ENCODE peak calls at places on chromosomes 6 and 20, in eight cellular contexts. Q is IMR-90; C is transverse colon; B is effector memory CD4-positive, alpha-beta T cell; W is CD8-positive, alpha-beta T cell; Y is HCT116; Z is ovary; G is thoracic aorta. U is an unnamed sample.
A peak's percentile ranks its signal among the peaks of the same experiment; 100 is the strongest.

GRCh38 chr6:1625352-1625773 is 15.6 kb downstream of the FOXC1 start:
- DNase-seq in Z (no peak), Q (peak; percentile 27), W (no peak), C (no peak), Y (no peak), G (no peak), B (no peak), U (no peak)

GRCh38 chr20:22342410-22342809 is 242.0 kb downstream of the FOXA2 start:
- DNase-seq in Q (no peak), C (no peak), G (no peak), W (no peak), B (no peak), Z (no peak), Y (no peak), U (no peak)

GRCh38 chr6:52390361-52390727 is 28.4 kb downstream of the PAQR8 start:
- DNase-seq in B (peak; percentile 60), Q (peak; percentile 73), Z (no peak), W (peak; percentile 38), C (no peak), Y (peak; percentile 45), G (no peak), U (no peak)

GRCh38 chr20:58993332-58994248 is 12.5 kb downstream of the NELFCD start:
- DNase-seq in B (no peak), Z (no peak), Y (no peak), W (no peak), C (no peak), Q (no peak), G (no peak), U (no peak)

GRCh38 chr6:72922401-72922800 is 300.5 kb downstream of the KCNQ5 start:
- DNase-seq in C (no peak), Q (peak; percentile 23), Y (no peak), G (no peak), Z (no peak), W (no peak), B (no peak), U (no peak)

GRCh38 chr6:33207569-33208088 is 671 bp upstream of the RING1 start:
- DNase-seq in W (no peak), Y (no peak), Q (peak; percentile 43), Z (peak; percentile 81), B (no peak), C (peak; percentile 65), G (no peak), U (peak; percentile 77)

GRCh38 chr6:149939909-149940672 is 1.7 kb upstream of the ULBP2 start:
- DNase-seq in G (no peak), Q (no peak), C (no peak), Z (no peak), B (no peak), W (no peak), Y (no peak), U (no peak)

GRCh38 chr20:49699200-49699992 is 14.3 kb downstream of the B4GALT5 start:
- DNase-seq in W (no peak), Z (no peak), B (no peak), Q (peak; percentile 67), Y (no peak), C (no peak), G (no peak), U (no peak)

GRCh38 chr6:16819752-16820151 is 58.5 kb upstream of the ATXN1 start:
- DNase-seq in C (no peak), Q (peak; percentile 30), G (no peak), B (no peak), Z (no peak), Y (no peak), W (no peak), U (no peak)

GRCh38 chr20:61810709-61811565 is 254.7 kb downstream of the TAF4 start:
- DNase-seq in B (no peak), W (no peak), C (no peak), Z (no peak), G (no peak), Y (no peak), Q (no peak), U (no peak)

GRCh38 chr6:127131772-127132171 is 13.3 kb downstream of the RSPO3 start:
- DNase-seq in Q (no peak), C (no peak), Z (no peak), G (no peak), W (no peak), B (no peak), Y (no peak), U (no peak)

GRCh38 chr6:154358019-154358545 is 1.5 kb upstream of the IPCEF1 start:
- DNase-seq in Z (no peak), Y (no peak), C (no peak), W (no peak), G (no peak), B (no peak), Q (peak; percentile 31), U (no peak)

GRCh38 chr6:22313796-22314195 is 17.0 kb upstream of the PRL start:
- DNase-seq in Y (no peak), Q (no peak), C (no peak), B (no peak), G (no peak), W (no peak), Z (no peak), U (no peak)

GRCh38 chr6:55918639-55919038 is 43.2 kb upstream of the BMP5 start:
- DNase-seq in Z (no peak), Q (peak; percentile 79), G (no peak), W (no peak), B (no peak), Y (no peak), C (no peak), U (no peak)

GRCh38 chr6:72386324-72386723 is 235.5 kb upstream of the KCNQ5 start:
- DNase-seq in Q (peak; percentile 15), W (no peak), C (no peak), B (no peak), G (no peak), Y (no peak), Z (no peak), U (no peak)

GRCh38 chr6:28134015-28134414 is 7.7 kb upstream of the ZKSCAN8 start:
- DNase-seq in G (no peak), Q (peak; percentile 52), Z (no peak), C (no peak), B (no peak), W (no peak), Y (peak; percentile 29), U (peak; percentile 35)

GRCh38 chr20:4853004-4853403 is 131.3 kb downstream of the PRND start:
- DNase-seq in Q (no peak), Y (no peak), G (no peak), C (no peak), W (no peak), Z (no peak), B (no peak), U (no peak)

DNA sequence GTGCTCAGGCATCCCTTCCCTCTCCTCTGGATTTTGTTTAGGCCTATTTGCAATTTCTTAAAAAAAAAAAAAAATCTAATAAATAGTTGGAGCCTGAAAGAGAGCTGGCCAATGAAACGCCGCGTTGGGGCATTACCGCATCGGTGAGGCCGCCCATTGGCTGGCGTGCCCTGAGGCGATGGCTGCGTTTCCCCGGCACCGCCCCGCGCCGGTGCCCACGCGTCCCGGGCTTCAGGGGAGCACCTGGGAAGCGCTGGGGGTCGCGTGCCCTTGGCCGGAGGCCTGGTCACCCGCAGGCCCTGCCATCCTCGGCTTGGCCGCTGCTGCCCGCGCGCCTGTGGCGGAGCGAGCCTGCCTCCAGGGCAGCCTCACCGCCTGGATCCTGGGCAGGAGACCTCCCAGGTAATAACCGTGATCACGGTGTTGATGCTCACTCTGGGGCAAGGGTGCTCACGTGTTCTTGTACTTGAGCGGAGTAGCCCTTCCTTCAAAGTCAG is 155.4 kb downstream of the NRN1 start:
- DNase-seq in C (peak; percentile 66), Z (no peak), B (peak; percentile 60), G (no peak), W (peak; percentile 56), Q (no peak), Y (no peak), U (peak; percentile 82)
- H3K4me1 ChIP-seq in C (no peaks in the 10 kb centered on the region), Z (no peaks in the 10 kb centered on the region), B (peaks cover 3% of the 10 kb centered on the region), G (no peaks in the 10 kb centered on the region), W (peaks cover 12% of the 10 kb centered on the region), Q (no peaks in the 10 kb centered on the region), Y (no peaks in the 10 kb centered on the region), U (no peaks in the 10 kb centered on the region)

DNA sequence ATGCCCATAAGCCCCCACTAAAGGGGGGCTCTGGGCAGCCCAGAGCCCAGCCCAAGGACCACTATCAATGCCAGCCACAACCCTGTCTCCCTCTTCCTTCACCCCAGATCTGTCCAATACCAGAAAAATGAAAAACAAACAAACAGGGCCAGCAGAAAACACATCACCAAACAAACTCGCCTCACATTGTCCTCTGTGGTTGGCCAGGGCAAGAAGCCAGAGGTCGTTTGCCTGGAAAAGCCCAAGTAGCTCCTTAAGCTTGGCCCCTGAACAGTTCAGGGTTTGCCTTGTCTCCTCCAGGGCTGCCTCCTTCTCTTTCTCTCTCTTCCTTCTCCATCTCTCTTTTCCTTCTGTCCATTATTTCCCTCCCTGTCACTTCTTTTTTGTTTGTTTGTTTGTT is 10.1 kb upstream of the SCUBE3 start:
- DNase-seq in B (no peak), G (no peak), Y (no peak), Z (no peak), C (no peak), Q (no peak), W (no peak), U (no peak)
- H3K4me1 ChIP-seq in B (no peaks in the 10 kb centered on the region), G (no peaks in the 10 kb centered on the region), Y (no peaks in the 10 kb centered on the region), Z (no peaks in the 10 kb centered on the region), C (peaks cover 3% of the 10 kb centered on the region), Q (peaks cover 7% of the 10 kb centered on the region), W (no peaks in the 10 kb centered on the region), U (no peaks in the 10 kb centered on the region)

DNA sequence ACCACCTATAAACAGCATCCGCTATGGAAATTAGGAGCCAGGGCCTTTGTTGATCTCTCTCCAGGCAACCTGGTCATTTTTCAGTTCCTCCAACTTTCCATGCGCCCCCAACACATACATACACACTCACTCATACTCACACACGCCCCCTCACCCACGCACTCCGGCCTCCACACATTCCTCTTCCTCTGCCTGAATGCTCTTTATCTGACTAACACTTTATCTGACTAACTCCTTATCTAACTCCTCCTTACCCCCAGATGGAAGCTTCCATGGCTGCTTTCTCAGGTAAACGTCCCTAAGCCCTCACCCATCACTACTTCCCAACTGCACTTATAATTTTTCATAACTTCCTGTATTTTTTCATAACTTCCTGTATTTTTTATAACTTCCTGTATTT is 17.4 kb downstream of the CASS4 start:
- DNase-seq in Z (no peak), Y (no peak), C (no peak), W (no peak), B (no peak), Q (peak; percentile 94), G (no peak), U (no peak)
- H3K4me1 ChIP-seq in Z (no peaks in the 10 kb centered on the region), Y (no peaks in the 10 kb centered on the region), C (no peaks in the 10 kb centered on the region), W (peaks cover 46% of the 10 kb centered on the region), B (peaks cover 16% of the 10 kb centered on the region), Q (peaks cover 42% of the 10 kb centered on the region), G (no peaks in the 10 kb centered on the region), U (no peaks in the 10 kb centered on the region)

DNA sequence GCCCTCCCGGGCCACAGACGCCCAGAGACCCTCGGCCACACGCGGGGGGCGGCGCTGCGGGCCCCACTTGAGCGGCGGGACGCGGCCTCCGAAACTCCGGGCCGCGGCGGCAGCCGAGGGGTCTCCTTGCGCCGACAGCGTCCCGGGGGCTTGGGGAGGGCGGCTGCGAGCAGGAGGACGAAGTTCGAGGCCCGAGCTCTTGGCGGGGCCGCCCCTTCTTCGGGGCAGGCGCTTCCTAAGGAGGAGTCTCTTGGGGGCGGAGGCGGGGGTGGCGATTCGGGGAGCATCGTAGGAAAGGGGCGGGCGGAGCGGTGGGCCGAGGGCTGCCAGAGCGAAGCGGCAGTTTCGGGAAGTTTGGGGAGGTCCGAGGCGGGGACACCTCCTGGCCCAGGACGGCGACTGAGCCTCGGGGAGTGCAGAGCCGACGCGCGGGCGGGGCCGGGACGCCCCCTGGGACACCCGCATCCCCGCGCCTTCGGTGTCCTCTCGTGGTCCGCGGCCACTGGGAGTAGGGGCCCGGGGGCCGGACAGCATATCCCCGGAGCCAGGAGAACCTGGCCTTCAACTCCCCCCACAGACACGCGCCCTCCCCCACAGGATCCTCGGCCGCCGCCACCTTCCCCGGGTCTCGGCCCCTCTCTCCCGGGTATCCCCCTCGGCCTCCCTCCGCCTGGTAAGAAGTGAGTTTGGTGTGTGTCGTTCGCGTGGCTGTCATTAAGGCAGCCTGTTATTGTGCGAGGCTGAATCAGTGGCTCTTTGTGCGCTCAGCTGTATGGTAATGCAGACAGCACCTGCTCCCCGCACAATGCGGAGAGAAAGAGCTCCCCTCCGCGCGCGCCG is 613 bp upstream of the DLL1 start:
- DNase-seq in B (no peak), C (peak; percentile 74), G (no peak), Z (peak; percentile 63), Q (no peak), Y (no peak), W (peak; percentile 46), U (peak; percentile 71)
- H3K4me1 ChIP-seq in B (peaks cover 56% of the 10 kb centered on the region), C (peaks cover 21% of the 10 kb centered on the region), G (peaks cover 20% of the 10 kb centered on the region), Z (peaks cover 35% of the 10 kb centered on the region), Q (peaks cover 4% of the 10 kb centered on the region), Y (peaks cover 4% of the 10 kb centered on the region), W (peaks cover 53% of the 10 kb centered on the region), U (peaks cover 63% of the 10 kb centered on the region)

U was measured in mucosa of descending colon.